ENCODE peak calls at places on chromosomes 3 and 15, in five cellular contexts. Z, D, R, K and Y are unnamed samples.

GRCh38 chr3:144522461-144522860 is 550.8 kb downstream of the DIPK2A start:
- DNase-seq in Z (no peak), K (no peak), R (no peak), D (no peak), Y (no peak)

GRCh38 chr15:38041576-38041975 is 107.1 kb downstream of the TMCO5A start:
- DNase-seq in Z (peak; percentile 69), R (peak; percentile 78), D (no peak), K (peak; percentile 66), Y (peak; percentile 81)

GRCh38 chr3:57331078-57331477 is 38.6 kb upstream of the ASB14 start:
- DNase-seq in Z (no peak), R (no peak), D (no peak), K (no peak), Y (no peak)

GRCh38 chr3:42653560-42654330 is at the start of gene ZBTB47:
- DNase-seq in K (no peak), R (no peak), Z (peak; percentile 32), D (no peak), Y (no peak)

GRCh38 chr3:190229632-190230424 is 92.4 kb downstream of the CLDN1 start:
- DNase-seq in K (peak; percentile 29), R (no peak), D (peak; percentile 27), Z (peak; percentile 88), Y (peak; percentile 80)

GRCh38 chr15:70376929-70377691 is 279.4 kb upstream of the TLE3 start:
- DNase-seq in D (no peak), K (peak; percentile 76), Z (peak; percentile 63), R (peak; percentile 24), Y (peak; percentile 14)

GRCh38 chr3:151101270-151101954 is 15.9 kb downstream of the MED12L start:
- DNase-seq in D (no peak), K (no peak), R (no peak), Z (no peak), Y (no peak)

GRCh38 chr3:46561951-46562350 is 4.2 kb downstream of the LRRC2 start:
- DNase-seq in Z (no peak), K (no peak), R (no peak), D (no peak), Y (no peak)

GRCh38 chr15:27707216-27707710 is 391.9 kb downstream of the OCA2 start:
- DNase-seq in D (no peak), Z (no peak), K (no peak), R (no peak), Y (no peak)

GRCh38 chr3:45690331-45691035 is 1.3 kb downstream of the SACM1L start:
- DNase-seq in Z (no peak), D (no peak), R (no peak), K (no peak), Y (no peak)

GRCh38 chr3:126487151-126487771 is 11.6 kb upstream of the ZXDC start:
- DNase-seq in Z (peak; percentile 72), R (no peak), K (no peak), D (no peak), Y (peak; percentile 25)

GRCh38 chr15:99163271-99164062 is 58.6 kb downstream of the SYNM start:
- DNase-seq in Z (no peak), R (no peak), K (no peak), D (no peak), Y (no peak)

GRCh38 chr3:17974206-17974841 is 231.9 kb upstream of the TBC1D5 start:
- DNase-seq in Z (peak; percentile 13), R (no peak), K (peak; percentile 16), D (no peak), Y (no peak)

GRCh38 chr3:17166369-17166768 is 281.6 kb downstream of the PLCL2 start:
- DNase-seq in R (no peak), K (no peak), D (no peak), Z (no peak), Y (no peak)

GRCh38 chr3:140910860-140911259 is 30.8 kb upstream of the SLC25A36 start:
- DNase-seq in D (no peak), R (no peak), Z (no peak), K (peak; percentile 26), Y (no peak)

GRCh38 chr3:108420926-108421325 is 89.5 kb downstream of the MYH15 start:
- DNase-seq in K (peak; percentile 90), R (peak; percentile 64), Z (peak; percentile 98), D (no peak), Y (peak; percentile 91)

GRCh38 chr15:25742008-25742407 is 121.1 kb downstream of the ATP10A start:
- DNase-seq in K (no peak), R (no peak), D (no peak), Z (no peak), Y (no peak)

GRCh38 chr3:66397745-66398144 is 103.1 kb downstream of the LRIG1 start:
- DNase-seq in R (peak; percentile 50), D (no peak), K (peak; percentile 63), Z (peak; percentile 52), Y (no peak)

GRCh38 chr3:69300296-69300695 is 85.6 kb downstream of the FRMD4B start:
- DNase-seq in R (no peak), Z (no peak), D (no peak), K (no peak), Y (peak; percentile 6)

GRCh38 chr15:62173215-62173614 is 8.1 kb upstream of the C2CD4B start:
- DNase-seq in K (no peak), Z (peak; percentile 70), D (no peak), R (no peak), Y (no peak)

GRCh38 chr3:40237892-40238571 is 71.5 kb upstream of the EIF1B start:
- DNase-seq in D (no peak), R (no peak), Z (peak; percentile 12), K (peak; percentile 30), Y (peak; percentile 9)

GRCh38 chr3:197800379-197800778 is 9.3 kb downstream of the LRCH3 start:
- DNase-seq in R (no peak), D (no peak), K (no peak), Z (no peak), Y (no peak)

GRCh38 chr15:78448441-78449219 is 10.6 kb downstream of the IREB2 start:
- DNase-seq in Z (no peak), D (no peak), K (no peak), R (no peak), Y (no peak)

GRCh38 chr15:39199076-39199475 is 381.8 kb upstream of the THBS1 start:
- DNase-seq in Z (no peak), K (no peak), D (no peak), R (no peak), Y (peak; percentile 32)

GRCh38 chr15:40859206-40859851 is 14.7 kb downstream of the RHOV start:
- DNase-seq in D (peak; percentile 65), K (peak; percentile 72), R (no peak), Z (peak; percentile 93), Y (peak; percentile 67)

GRCh38 chr3:143002727-143003126 is 1.4 kb downstream of the U2SURP start:
- DNase-seq in R (no peak), Z (no peak), D (no peak), K (no peak), Y (no peak)

GRCh38 chr3:74537164-74537563 is 77.3 kb downstream of the CNTN3 start:
- DNase-seq in D (no peak), Z (no peak), R (peak; percentile 66), K (peak; percentile 91), Y (peak; percentile 62)

GRCh38 chr3:149702691-149703426 is 45.0 kb upstream of the WWTR1 start:
- DNase-seq in R (peak; percentile 79), K (peak; percentile 100), D (no peak), Z (peak; percentile 64), Y (peak; percentile 84)

DNA sequence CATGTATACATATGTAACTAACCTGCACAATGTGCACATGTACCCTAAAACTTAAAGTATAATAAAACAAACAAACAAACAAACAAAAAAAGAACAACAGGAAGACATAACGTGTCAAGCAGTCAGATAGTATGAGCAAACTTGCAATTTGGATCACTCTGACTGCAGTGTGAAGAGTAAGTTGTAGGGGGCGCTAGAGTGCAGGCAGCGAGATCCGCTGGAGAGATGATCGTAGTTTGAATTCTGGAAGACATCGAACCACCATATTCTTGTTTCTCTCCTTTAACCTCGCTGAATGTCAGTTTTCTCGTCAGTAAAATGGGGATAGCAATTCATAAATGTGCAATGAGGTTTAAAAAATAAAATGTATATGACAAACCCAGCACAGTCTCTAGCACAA is 165.2 kb upstream of the LMCD1 start:
- DNase-seq in K (no peak), D (no peak), Z (no peak), R (no peak), Y (no peak)
- TF ChIP-seq CTCF in K (peak; percentile 43), D (peak; percentile 50), Z (no peak), R (peak; percentile 26), Y (peak; percentile 56)

GRCh38 chr15:59174846-59175831 is 31.5 kb upstream of the LDHAL6B start:
- DNase-seq in Z (peak; percentile 86), D (peak; percentile 37), R (peak; percentile 28), K (peak; percentile 85), Y (peak; percentile 62)

GRCh38 chr15:59176653-59177444 is 29.8 kb upstream of the LDHAL6B start:
- DNase-seq in D (no peak), Z (no peak), R (no peak), K (no peak), Y (no peak)

GRCh38 chr15:59178151-59178705 is 28.4 kb upstream of the LDHAL6B start:
- DNase-seq in K (no peak), Z (no peak), D (no peak), R (no peak), Y (no peak)

GRCh38 chr15:59174161-59174845 is 32.3 kb upstream of the LDHAL6B start:
- DNase-seq in R (no peak), Z (no peak), D (no peak), K (no peak), Y (no peak)

DNA sequence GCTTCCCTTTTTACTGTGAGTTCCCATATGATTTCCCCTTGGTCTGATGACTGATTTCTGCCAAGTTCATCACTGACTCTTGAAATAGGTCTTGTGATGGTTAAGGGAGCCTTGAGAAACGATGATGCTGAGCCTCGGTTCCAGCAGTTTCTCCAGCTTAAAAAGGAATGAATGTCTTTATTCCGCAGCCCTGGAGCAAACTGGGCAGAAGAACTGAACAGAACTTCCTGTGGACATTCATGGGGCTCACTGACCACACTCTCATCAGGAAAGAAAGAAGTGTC is 29.3 kb upstream of the LDHAL6B start:
- DNase-seq in D (no peak), K (no peak), Z (no peak), R (no peak), Y (no peak)
- TF ChIP-seq CTCF in D (no peak), K (no peak), Z (no peak), R (no peak), Y (no peak)

GRCh38 chr3:169931747-169932520 is 20.6 kb downstream of the SAMD7 start:
- DNase-seq in D (peak; percentile 86), Z (no peak), R (no peak), K (no peak), Y (no peak)

DNA sequence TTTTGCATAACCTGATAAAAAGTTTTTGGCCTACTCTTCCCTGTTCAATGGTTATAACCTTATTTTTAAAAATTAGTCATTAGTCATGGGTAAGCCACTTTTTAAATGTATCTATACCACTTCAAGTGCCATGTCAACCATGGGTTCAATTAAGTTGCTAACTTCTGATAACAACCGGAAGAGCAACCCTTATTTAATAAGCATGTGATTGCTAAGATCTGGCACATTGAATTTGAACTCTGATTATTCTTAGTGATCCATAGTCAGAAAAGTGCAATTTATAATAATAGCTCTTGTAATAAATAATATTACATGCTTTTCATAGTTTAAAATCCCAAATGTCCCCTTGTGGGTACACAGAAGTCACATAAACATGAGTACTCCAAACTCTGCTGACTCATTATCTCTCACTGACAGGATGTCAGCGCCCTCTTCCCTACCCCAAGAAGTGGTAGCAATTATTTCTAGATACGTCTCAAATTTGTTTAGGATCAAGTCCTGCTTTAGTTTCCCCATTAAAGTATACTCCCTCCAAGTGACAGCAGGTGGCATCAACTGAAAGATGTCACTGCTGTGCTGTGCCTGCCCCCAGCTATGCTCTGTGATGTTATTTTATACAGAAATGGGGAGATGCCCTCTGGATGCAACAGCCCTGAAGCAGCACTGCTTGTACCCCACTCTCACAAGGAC is 18.6 kb downstream of the SAMD7 start:
- DNase-seq in R (no peak), D (no peak), K (no peak), Z (no peak), Y (no peak)
- TF ChIP-seq CTCF in R (no peak), D (peak; percentile 41), K (no peak), Z (no peak), Y (no peak)

GRCh38 chr3:119490153-119490552 is 8.2 kb upstream of the TIMMDC1 start:
- DNase-seq in D (no peak), R (no peak), K (no peak), Z (no peak), Y (no peak)
- TF ChIP-seq CTCF in D (no peak), R (no peak), K (no peak), Z (no peak), Y (no peak)